ENCODE peak calls at places on chromosomes 11 and 22, in seven cellular contexts. O is Calu3, U is ovary, F is thyroid gland, X is thoracic aorta, Q is HFF-Myc, Z is GM20000. J is an unnamed sample.

GRCh38 chr22:30192427-30192826 is 54.1 kb downstream of the LIF start:
- DNase-seq in O (no peak), U (no peak), F (no peak), X (no peak), Q (no peak), Z (no peak), J (no peak)

GRCh38 chr11:78419327-78419726 is 1.7 kb upstream of the GAB2 start:
- DNase-seq in O (no peak), U (peak), F (peak), X (no peak), Q (no peak), Z (no peak), J (no peak)

GRCh38 chr22:28710889-28711285 is 30.7 kb downstream of the CHEK2 start:
- DNase-seq in O (no peak), U (no peak), F (no peak), X (no peak), Q (no peak), Z (no peak), J (no peak)

GRCh38 chr11:110679323-110679980 is 32.8 kb downstream of the ARHGAP20 start:
- DNase-seq in O (no peak), U (no peak), F (no peak), X (no peak), Q (no peak), Z (no peak), J (no peak)

GRCh38 chr22:33697640-33698039 is 222.6 kb downstream of the LARGE1 start:
- DNase-seq in O (no peak), U (no peak), F (no peak), X (no peak), Q (no peak), Z (no peak), J (no peak)

GRCh38 chr11:57476223-57476882 is 16.0 kb downstream of the RTN4RL2 start:
- DNase-seq in O (no peak), U (peak), F (peak), X (no peak), Q (no peak), Z (peak), J (no peak)

GRCh38 chr11:119983240-119983732 is 154.6 kb downstream of the TRIM29 start:
- DNase-seq in O (no peak), U (no peak), F (no peak), X (no peak), Q (no peak), Z (no peak), J (no peak)

GRCh38 chr22:50276143-50276542 is 6.0 kb upstream of the MAPK11 start:
- DNase-seq in O (peak), U (peak), F (peak), X (no peak), Q (no peak), Z (peak), J (no peak)

GRCh38 chr11:99937330-99937729 is 749.8 kb upstream of the ARHGAP42 start:
- DNase-seq in O (no peak), U (no peak), F (no peak), X (no peak), Q (no peak), Z (no peak), J (no peak)

GRCh38 chr22:27331526-27332281 is 469.9 kb downstream of the MN1 start:
- DNase-seq in O (peak), U (peak), F (peak), X (peak), Q (no peak), Z (no peak), J (no peak)

GRCh38 chr11:129881570-129882170 is 13.7 kb downstream of the NFRKB start:
- DNase-seq in O (peak), U (no peak), F (peak), X (no peak), Q (no peak), Z (peak), J (no peak)

GRCh38 chr22:31945971-31946680 is 1.8 kb downstream of the YWHAH start:
- DNase-seq in O (no peak), U (no peak), F (no peak), X (no peak), Q (no peak), Z (no peak), J (no peak)

GRCh38 chr22:30602049-30602448 is 4.9 kb upstream of the TCN2 start:
- DNase-seq in O (peak), U (no peak), F (no peak), X (no peak), Q (no peak), Z (no peak), J (no peak)

DNA sequence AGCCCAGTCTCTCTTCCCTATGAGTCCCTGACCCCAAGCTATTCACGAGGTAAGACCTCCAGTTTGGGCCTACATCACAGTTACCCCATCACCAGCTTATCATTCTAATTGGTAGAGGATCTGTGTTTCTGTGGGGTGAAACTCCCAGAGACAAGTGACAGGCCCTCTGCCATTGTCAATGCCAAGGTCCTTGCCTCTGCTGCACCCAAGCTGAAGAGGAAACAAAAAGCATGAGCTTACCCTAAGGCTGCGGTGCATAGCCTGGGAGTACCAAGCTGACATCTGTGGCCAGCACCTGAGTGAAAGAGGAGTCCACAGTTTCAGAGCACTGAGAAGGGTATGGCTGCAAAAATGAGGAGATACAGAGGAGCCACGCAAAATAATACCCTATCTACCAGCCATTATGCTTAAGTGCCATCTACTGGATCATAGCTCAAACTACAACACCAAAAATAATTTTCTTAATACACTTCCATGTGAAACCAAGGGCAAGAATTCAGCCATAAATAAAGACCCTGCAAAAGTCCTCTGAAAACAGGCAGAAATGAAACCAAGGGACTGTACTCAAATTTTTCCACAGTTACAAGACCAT is 62.3 kb upstream of the ANO5 start:
- DNase-seq in O (no peak), U (no peak), F (no peak), X (no peak), Q (no peak), Z (peak), J (no peak)
- TF ChIP-seq CTCF in O (peak), U (no peak), F (no peak), X (no peak), Q (no peak), Z (no peak), J (no peak)

GRCh38 chr11:125720781-125721180 is 25.3 kb upstream of the PATE1 start:
- DNase-seq in O (no peak), U (no peak), F (no peak), X (no peak), Q (no peak), Z (no peak), J (no peak)
- TF ChIP-seq CTCF in O (no peak), U (no peak), F (no peak), X (no peak), Q (no peak), Z (no peak), J (no peak)

GRCh38 chr11:84687433-84687832 is 939.7 kb downstream of the DLG2 start:
- DNase-seq in O (no peak), U (no peak), F (no peak), X (no peak), Q (no peak), Z (no peak), J (no peak)
- TF ChIP-seq CTCF in O (no peak), U (no peak), F (no peak), X (no peak), Q (no peak), Z (no peak), J (no peak)

DNA sequence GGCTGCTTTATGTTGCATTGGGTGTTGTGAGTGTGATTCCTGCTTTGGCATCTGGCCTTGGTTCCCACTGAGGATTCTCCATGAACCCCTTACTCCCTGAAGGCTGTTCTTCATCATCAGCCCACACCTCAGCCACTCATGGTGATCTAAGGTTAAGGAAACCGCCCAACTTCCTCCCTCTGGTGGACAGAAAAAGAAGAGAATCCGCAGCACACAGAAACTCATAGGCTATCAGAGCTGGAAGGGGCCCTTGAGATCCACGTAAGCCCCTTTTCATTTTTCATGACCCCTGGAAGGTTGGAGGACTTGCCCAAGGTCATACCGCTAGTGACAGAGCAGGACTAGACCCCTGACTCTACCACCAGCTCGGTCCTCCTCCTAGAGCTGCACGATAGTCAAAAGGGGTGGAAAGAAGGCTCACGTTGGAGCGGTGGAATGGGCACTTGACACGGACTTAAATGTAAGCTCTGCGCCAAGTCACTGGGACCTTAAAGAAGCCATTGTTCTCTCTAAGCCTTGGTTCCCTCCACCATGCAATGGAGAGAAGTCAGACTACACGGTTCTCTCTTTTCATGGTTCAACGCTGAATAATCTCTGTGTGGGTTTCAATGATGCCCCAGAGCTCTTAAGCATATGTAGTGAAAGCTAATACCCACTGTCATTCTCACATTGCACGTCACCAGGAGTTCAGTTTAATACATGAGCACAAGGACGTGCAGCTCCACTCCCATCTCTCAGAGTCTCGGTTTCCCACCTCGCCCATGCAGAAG is 83.6 kb upstream of the CRTAM start:
- DNase-seq in O (no peak), U (no peak), F (no peak), X (no peak), Q (no peak), Z (peak), J (no peak)
- TF ChIP-seq CTCF in O (no peak), U (no peak), F (no peak), X (peak), Q (peak), Z (peak), J (no peak)

GRCh38 chr11:207213-208176 is at the start of the genes BET1L and RIC8A:
- DNase-seq in O (peak), U (peak), F (peak), X (peak), Q (peak), Z (peak), J (peak)

GRCh38 chr11:210122-210802 is 2.8 kb downstream of the RIC8A start:
- DNase-seq in O (no peak), U (peak), F (no peak), X (no peak), Q (peak), Z (no peak), J (no peak)

GRCh38 chr11:209275-210121 is 2.0 kb downstream of the RIC8A start:
- DNase-seq in O (no peak), U (peak), F (no peak), X (no peak), Q (no peak), Z (no peak), J (no peak)

GRCh38 chr11:208177-208916 is 839 bp downstream of the RIC8A start:
- DNase-seq in O (peak), U (peak), F (peak), X (no peak), Q (no peak), Z (peak), J (no peak)

GRCh38 chr11:208917-209260 is 1.4 kb downstream of the RIC8A start:
- DNase-seq in O (no peak), U (peak), F (no peak), X (no peak), Q (no peak), Z (no peak), J (no peak)
- TF ChIP-seq CTCF in O (no peak), U (no peak), F (no peak), X (no peak), Q (no peak), Z (no peak), J (no peak)

GRCh38 chr22:41856484-41856883 is 23.6 kb downstream of the SREBF2 start:
- DNase-seq in O (no peak), U (no peak), F (no peak), X (no peak), Q (no peak), Z (no peak), J (no peak)

GRCh38 chr22:41862530-41863266 is 29.8 kb downstream of the SREBF2 start:
- DNase-seq in O (no peak), U (no peak), F (peak), X (no peak), Q (no peak), Z (peak), J (no peak)

GRCh38 chr22:41857860-41858199 is 24.9 kb downstream of the SREBF2 start:
- DNase-seq in O (no peak), U (no peak), F (no peak), X (no peak), Q (no peak), Z (no peak), J (no peak)

GRCh38 chr22:41862160-41862529 is 29.2 kb downstream of the SREBF2 start:
- DNase-seq in O (no peak), U (no peak), F (no peak), X (no peak), Q (no peak), Z (peak), J (no peak)

GRCh38 chr22:41857160-41857859 is 24.4 kb downstream of the SREBF2 start:
- DNase-seq in O (peak), U (no peak), F (peak), X (no peak), Q (peak), Z (peak), J (no peak)
- TF ChIP-seq CTCF in O (peak), U (no peak), F (no peak), X (peak), Q (peak), Z (peak), J (no peak)

GRCh38 chr11:70077411-70078094 is 564 bp upstream of the ANO1 start:
- DNase-seq in O (no peak), U (no peak), F (no peak), X (no peak), Q (no peak), Z (no peak), J (no peak)

GRCh38 chr11:70073881-70074371 is 4.2 kb upstream of the ANO1 start:
- DNase-seq in O (no peak), U (no peak), F (no peak), X (no peak), Q (no peak), Z (peak), J (no peak)

GRCh38 chr11:70074701-70075100 is 3.4 kb upstream of the ANO1 start:
- DNase-seq in O (no peak), U (no peak), F (no peak), X (no peak), Q (no peak), Z (no peak), J (no peak)

GRCh38 chr11:70076461-70076931 is 1.6 kb upstream of the ANO1 start:
- DNase-seq in O (no peak), U (no peak), F (peak), X (no peak), Q (no peak), Z (no peak), J (no peak)

GRCh38 chr11:70075836-70076235 is 2.3 kb upstream of the ANO1 start:
- DNase-seq in O (no peak), U (no peak), F (no peak), X (no peak), Q (no peak), Z (no peak), J (no peak)
- TF ChIP-seq CTCF in O (no peak), U (no peak), F (no peak), X (no peak), Q (no peak), Z (no peak), J (no peak)

DNA sequence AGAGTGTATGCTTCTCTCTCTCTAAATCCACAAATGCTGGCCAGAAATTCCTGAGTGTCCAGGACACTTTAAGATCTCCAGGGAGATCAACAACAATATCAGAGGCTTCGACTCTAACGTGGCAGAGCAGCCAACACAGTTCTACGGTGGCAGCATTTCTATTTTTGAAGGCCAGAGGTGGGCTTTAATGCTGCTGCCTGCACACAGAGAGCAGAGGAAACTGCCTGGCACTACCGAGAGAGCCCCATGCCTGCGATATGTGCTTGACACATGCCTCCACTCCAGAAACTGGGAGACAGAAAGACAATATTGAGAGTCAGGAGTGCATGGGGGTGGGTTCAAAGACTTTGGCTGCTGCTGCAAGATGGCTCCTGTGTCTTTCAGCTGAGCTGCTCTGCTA is 48.8 kb upstream of the GALNT18 start:
- DNase-seq in O (no peak), U (no peak), F (no peak), X (no peak), Q (no peak), Z (no peak), J (no peak)
- TF ChIP-seq CTCF in O (no peak), U (no peak), F (no peak), X (no peak), Q (no peak), Z (no peak), J (no peak)

DNA sequence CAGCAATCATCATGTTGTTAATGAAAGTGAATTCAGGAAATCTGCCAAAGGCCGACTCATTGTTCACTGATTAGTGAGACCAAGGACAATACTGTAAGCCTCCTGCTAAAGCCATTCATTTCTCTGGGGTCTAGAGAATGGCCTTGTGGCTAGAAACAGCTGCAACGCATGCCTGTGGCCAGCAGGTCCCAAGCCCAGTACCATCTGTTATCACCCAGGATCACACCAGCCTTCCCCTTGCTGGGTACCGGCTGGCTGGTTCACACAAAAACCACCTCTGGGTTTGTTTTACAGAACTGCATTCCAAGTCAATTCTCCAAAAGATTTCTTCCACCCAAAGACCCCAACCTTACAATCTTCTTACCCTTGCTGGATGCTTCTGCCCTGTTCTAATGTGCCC is 1.1 kb downstream of the PLAAT5 start:
- DNase-seq in O (no peak), U (no peak), F (no peak), X (no peak), Q (no peak), Z (no peak), J (no peak)
- TF ChIP-seq CTCF in O (no peak), U (no peak), F (no peak), X (no peak), Q (no peak), Z (no peak), J (no peak)

J was measured in omental fat pad.